ENCODE peak calls at places on chromosomes 4 and X, in six cellular contexts. O is MM.1S, B is B cell, K is OCI-LY7, Q is occipital lobe, S is cardiac muscle cell. P is an unnamed sample.
A peak's percentile ranks its signal among the peaks of the same experiment; 100 is the strongest.

GRCh38 chrX:51876441-51876840 is 17.0 kb upstream of the MAGED1 start:
- DNase-seq in O (no peak), S (no peak), Q (no peak), K (no peak), B (no peak), P (no peak)

GRCh38 chrX:155417769-155418168 is 35.9 kb downstream of the F8A2 start:
- DNase-seq in O (no peak), S (no peak), Q (no peak), B (no peak), K (no peak), P (no peak)

GRCh38 chr4:23516719-23517118 is 373.1 kb downstream of the PPARGC1A start:
- DNase-seq in O (no peak), B (no peak), Q (no peak), K (no peak), S (peak; percentile 39), P (no peak)

GRCh38 chr4:121698119-121698732 is 1.4 kb upstream of the ANXA5 start:
- DNase-seq in B (no peak), O (no peak), Q (peak; percentile 42), K (no peak), S (no peak), P (no peak)

GRCh38 chr4:7792616-7793015 is 147.0 kb downstream of the AFAP1 start:
- DNase-seq in O (no peak), Q (no peak), S (no peak), K (peak; percentile 24), B (no peak), P (no peak)

GRCh38 chr4:140152015-140152703 is 1.8 kb downstream of the MAML3 start:
- DNase-seq in S (peak; percentile 84), K (peak; percentile 77), O (peak; percentile 70), B (peak; percentile 86), Q (peak; percentile 47), P (peak; percentile 78)

GRCh38 chr4:158346576-158346975 is 136.3 kb downstream of the TMEM144 start:
- DNase-seq in Q (no peak), O (no peak), S (no peak), B (no peak), K (no peak), P (no peak)

GRCh38 chr4:70473691-70474090 is 1.7 kb downstream of the MUC7 start:
- DNase-seq in O (no peak), B (no peak), K (no peak), Q (no peak), S (no peak), P (no peak)

GRCh38 chr4:137541866-137542648 is 9.8 kb upstream of the PCDH18 start:
- DNase-seq in Q (no peak), B (no peak), O (no peak), S (no peak), K (no peak), P (no peak)

GRCh38 chrX:154490021-154490413 is 412 bp downstream of the SLC10A3 start:
- DNase-seq in O (peak; percentile 43), B (no peak), S (no peak), K (peak; percentile 52), Q (no peak), P (no peak)

GRCh38 chrX:129771266-129771995 is 8.3 kb upstream of the SASH3 start:
- DNase-seq in Q (no peak), O (no peak), S (no peak), B (no peak), K (peak; percentile 57), P (no peak)

GRCh38 chr4:156378053-156378665 is 424.5 kb upstream of the CTSO start:
- DNase-seq in K (peak; percentile 1), O (peak; percentile 41), S (peak; percentile 26), B (no peak), Q (no peak), P (no peak)

GRCh38 chr4:8435656-8436121 is 4.8 kb downstream of the ACOX3 start:
- DNase-seq in K (peak; percentile 77), Q (no peak), O (peak; percentile 80), S (peak; percentile 67), B (peak; percentile 40), P (no peak)

GRCh38 chr4:125010776-125011503 is 298.4 kb upstream of the ANKRD50 start:
- DNase-seq in O (no peak), Q (no peak), K (no peak), S (no peak), B (no peak), P (no peak)

GRCh38 chr4:88533937-88534750 is 10.6 kb upstream of the PYURF start:
- DNase-seq in Q (no peak), K (no peak), O (no peak), B (no peak), S (no peak), P (no peak)

GRCh38 chrX:131988236-131988635 is 34.9 kb upstream of the STK26 start:
- DNase-seq in S (no peak), O (no peak), B (no peak), Q (no peak), K (no peak), P (no peak)

GRCh38 chr4:31192372-31192771 is 472.2 kb downstream of the PCDH7 start:
- DNase-seq in O (no peak), S (peak; percentile 31), B (no peak), Q (no peak), K (no peak), P (no peak)

GRCh38 chr4:136562842-136563241 is 969.5 kb downstream of the PCDH18 start:
- DNase-seq in Q (no peak), B (no peak), S (no peak), O (no peak), K (no peak), P (no peak)

GRCh38 chrX:132266583-132267355 is 47.5 kb upstream of the RAP2C start:
- DNase-seq in K (no peak), Q (no peak), S (no peak), B (no peak), O (no peak), P (no peak)

GRCh38 chr4:2535386-2536192 is 858 bp upstream of the FAM193A start:
- DNase-seq in O (peak; percentile 34), S (peak; percentile 53), K (peak; percentile 84), Q (no peak), B (peak; percentile 76), P (peak; percentile 68)

GRCh38 chrX:69493766-69494165 is 10.4 kb upstream of the NALF2 start:
- DNase-seq in Q (no peak), S (no peak), B (no peak), K (no peak), O (no peak), P (no peak)

P was measured in hypothalamus.